ENCODE peak calls at places on chromosomes 11 and 22, in six cellular contexts. One of them, this sample, is unnamed.

GRCh38 chr11:97956904-97957303 is 1063.8 kb upstream of the CNTN5 start:
- DNase-seq in fibroblast of the conjunctiva: no peak
- DNase-seq in Right ventricle myocardium superior: no peak
- DNase-seq in ureter: no peak
- DNase-seq in NCI-H1105 treated with DMSO at 0.1 percent for 48 hours: no peak
- DNase-seq in activated CD4-positive, alpha-beta T cell treated with anti-CD3 and anti-CD28 coated beads, Interleukin-2, amount 50 U/mL, for 24 hours: no peak
- DNase-seq in this sample: no peak

GRCh38 chr11:131928992-131929391 is 558.6 kb downstream of the NTM start:
- DNase-seq in fibroblast of the conjunctiva: no peak
- DNase-seq in Right ventricle myocardium superior: no peak
- DNase-seq in ureter: no peak
- DNase-seq in NCI-H1105 treated with DMSO at 0.1 percent for 48 hours: no peak
- DNase-seq in activated CD4-positive, alpha-beta T cell treated with anti-CD3 and anti-CD28 coated beads, Interleukin-2, amount 50 U/mL, for 24 hours: no peak
- DNase-seq in this sample: no peak

GRCh38 chr11:72091292-72091691 is 10.6 kb downstream of the LRRC51 start:
- DNase-seq in fibroblast of the conjunctiva: peak
- DNase-seq in Right ventricle myocardium superior: peak
- DNase-seq in ureter: peak
- DNase-seq in NCI-H1105 treated with DMSO at 0.1 percent for 48 hours: peak
- DNase-seq in activated CD4-positive, alpha-beta T cell treated with anti-CD3 and anti-CD28 coated beads, Interleukin-2, amount 50 U/mL, for 24 hours: peak
- DNase-seq in this sample: peak

GRCh38 chr11:83724704-83725114 is 438.5 kb upstream of the CCDC90B start:
- DNase-seq in fibroblast of the conjunctiva: no peak
- DNase-seq in Right ventricle myocardium superior: no peak
- DNase-seq in ureter: peak
- DNase-seq in NCI-H1105 treated with DMSO at 0.1 percent for 48 hours: no peak
- DNase-seq in activated CD4-positive, alpha-beta T cell treated with anti-CD3 and anti-CD28 coated beads, Interleukin-2, amount 50 U/mL, for 24 hours: no peak
- DNase-seq in this sample: peak

GRCh38 chr22:41963453-41964105 is 5.7 kb upstream of the SEPTIN3 start:
- DNase-seq in fibroblast of the conjunctiva: no peak
- DNase-seq in Right ventricle myocardium superior: no peak
- DNase-seq in ureter: no peak
- DNase-seq in NCI-H1105 treated with DMSO at 0.1 percent for 48 hours: no peak
- DNase-seq in activated CD4-positive, alpha-beta T cell treated with anti-CD3 and anti-CD28 coated beads, Interleukin-2, amount 50 U/mL, for 24 hours: no peak
- DNase-seq in this sample: peak

GRCh38 chr22:46056169-46057041 is 79.4 kb upstream of the WNT7B start:
- DNase-seq in fibroblast of the conjunctiva: no peak
- DNase-seq in Right ventricle myocardium superior: peak
- DNase-seq in ureter: peak
- DNase-seq in NCI-H1105 treated with DMSO at 0.1 percent for 48 hours: peak
- DNase-seq in activated CD4-positive, alpha-beta T cell treated with anti-CD3 and anti-CD28 coated beads, Interleukin-2, amount 50 U/mL, for 24 hours: no peak
- DNase-seq in this sample: peak

GRCh38 chr22:27223317-27224177 is 566.2 kb downstream of the MIAT start:
- DNase-seq in fibroblast of the conjunctiva: no peak
- DNase-seq in Right ventricle myocardium superior: no peak
- DNase-seq in ureter: no peak
- DNase-seq in NCI-H1105 treated with DMSO at 0.1 percent for 48 hours: no peak
- DNase-seq in activated CD4-positive, alpha-beta T cell treated with anti-CD3 and anti-CD28 coated beads, Interleukin-2, amount 50 U/mL, for 24 hours: no peak
- DNase-seq in this sample: peak

GRCh38 chr22:40204331-40205116 is 26.8 kb downstream of the TNRC6B start:
- DNase-seq in fibroblast of the conjunctiva: peak
- DNase-seq in Right ventricle myocardium superior: no peak
- DNase-seq in ureter: no peak
- DNase-seq in NCI-H1105 treated with DMSO at 0.1 percent for 48 hours: no peak
- DNase-seq in activated CD4-positive, alpha-beta T cell treated with anti-CD3 and anti-CD28 coated beads, Interleukin-2, amount 50 U/mL, for 24 hours: no peak
- DNase-seq in this sample: peak

GRCh38 chr11:124276081-124276480 is 19.9 kb downstream of the OR8G5 start:
- DNase-seq in fibroblast of the conjunctiva: no peak
- DNase-seq in Right ventricle myocardium superior: no peak
- DNase-seq in ureter: no peak
- DNase-seq in NCI-H1105 treated with DMSO at 0.1 percent for 48 hours: no peak
- DNase-seq in activated CD4-positive, alpha-beta T cell treated with anti-CD3 and anti-CD28 coated beads, Interleukin-2, amount 50 U/mL, for 24 hours: no peak
- DNase-seq in this sample: peak

GRCh38 chr11:124839051-124839971 is 25.9 kb upstream of the ROBO3 start:
- DNase-seq in fibroblast of the conjunctiva: no peak
- DNase-seq in Right ventricle myocardium superior: peak
- DNase-seq in ureter: no peak
- DNase-seq in NCI-H1105 treated with DMSO at 0.1 percent for 48 hours: peak
- DNase-seq in activated CD4-positive, alpha-beta T cell treated with anti-CD3 and anti-CD28 coated beads, Interleukin-2, amount 50 U/mL, for 24 hours: no peak
- DNase-seq in this sample: peak

GRCh38 chr11:33040127-33040861 is 922 bp downstream of the TCP11L1 start:
- DNase-seq in fibroblast of the conjunctiva: no peak
- DNase-seq in Right ventricle myocardium superior: no peak
- DNase-seq in ureter: no peak
- DNase-seq in NCI-H1105 treated with DMSO at 0.1 percent for 48 hours: peak
- DNase-seq in activated CD4-positive, alpha-beta T cell treated with anti-CD3 and anti-CD28 coated beads, Interleukin-2, amount 50 U/mL, for 24 hours: no peak
- DNase-seq in this sample: peak